ENCODE peak calls at places on chromosomes 5 and 9, in nine cellular contexts. One of them, this sample, is unnamed.

GRCh38 chr9:15965246-15965745 is 412.5 kb downstream of the CCDC171 start:
- DNase-seq in right lobe of liver: no peak
- DNase-seq in CD8-positive, alpha-beta T cell: no peak
- DNase-seq in left lung: no peak
- DNase-seq in upper lobe of left lung: no peak
- DNase-seq in tibial artery: no peak
- DNase-seq in Peyer's patch: no peak
- DNase-seq in transverse colon: no peak
- DNase-seq in kidney: no peak
- DNase-seq in this sample: no peak

GRCh38 chr9:91790912-91791311 is 159.1 kb downstream of the ROR2 start:
- DNase-seq in transverse colon: no peak
- DNase-seq in kidney: no peak
- DNase-seq in tibial artery: no peak
- DNase-seq in upper lobe of left lung: no peak
- DNase-seq in CD8-positive, alpha-beta T cell: no peak
- DNase-seq in left lung: no peak
- DNase-seq in Peyer's patch: no peak
- DNase-seq in right lobe of liver: peak; percentile 9
- DNase-seq in this sample: no peak

GRCh38 chr9:34957492-34958410 is at the start of gene PHF24:
- DNase-seq in Peyer's patch: no peak
- DNase-seq in kidney: no peak
- DNase-seq in transverse colon: no peak
- DNase-seq in CD8-positive, alpha-beta T cell: no peak
- DNase-seq in tibial artery: no peak
- DNase-seq in right lobe of liver: no peak
- DNase-seq in left lung: peak; percentile 76
- DNase-seq in upper lobe of left lung: no peak
- DNase-seq in this sample: no peak

GRCh38 chr5:139389701-139390638 is at the start of gene MZB1:
- DNase-seq in left lung: no peak
- DNase-seq in CD8-positive, alpha-beta T cell: peak; percentile 70
- DNase-seq in transverse colon: peak; percentile 77
- DNase-seq in upper lobe of left lung: no peak
- DNase-seq in right lobe of liver: no peak
- DNase-seq in tibial artery: no peak
- DNase-seq in kidney: no peak
- DNase-seq in Peyer's patch: peak; percentile 92
- DNase-seq in this sample: no peak

GRCh38 chr9:800561-800960 is 40.9 kb upstream of the DMRT1 start:
- DNase-seq in CD8-positive, alpha-beta T cell: no peak
- DNase-seq in kidney: no peak
- DNase-seq in upper lobe of left lung: no peak
- DNase-seq in right lobe of liver: no peak
- DNase-seq in tibial artery: no peak
- DNase-seq in transverse colon: no peak
- DNase-seq in left lung: no peak
- DNase-seq in Peyer's patch: no peak
- DNase-seq in this sample: no peak

GRCh38 chr9:71911061-71911907 is at the start of the genes ABHD17B and C9orf85:
- DNase-seq in CD8-positive, alpha-beta T cell: peak; percentile 95
- DNase-seq in left lung: peak; percentile 100
- DNase-seq in tibial artery: peak; percentile 99
- DNase-seq in kidney: peak; percentile 100
- DNase-seq in transverse colon: peak; percentile 99
- DNase-seq in right lobe of liver: peak; percentile 100
- DNase-seq in upper lobe of left lung: peak; percentile 100
- DNase-seq in Peyer's patch: peak; percentile 100
- DNase-seq in this sample: peak; percentile 99

GRCh38 chr5:76388791-76389512 is 14.1 kb upstream of the IQGAP2 start:
- DNase-seq in tibial artery: no peak
- DNase-seq in transverse colon: no peak
- DNase-seq in left lung: no peak
- DNase-seq in right lobe of liver: no peak
- DNase-seq in kidney: no peak
- DNase-seq in CD8-positive, alpha-beta T cell: no peak
- DNase-seq in upper lobe of left lung: no peak
- DNase-seq in Peyer's patch: no peak
- DNase-seq in this sample: no peak

GRCh38 chr5:123754903-123755302 is 242.9 kb downstream of the CSNK1G3 start:
- DNase-seq in upper lobe of left lung: no peak
- DNase-seq in Peyer's patch: no peak
- DNase-seq in kidney: no peak
- DNase-seq in tibial artery: no peak
- DNase-seq in CD8-positive, alpha-beta T cell: no peak
- DNase-seq in right lobe of liver: no peak
- DNase-seq in transverse colon: no peak
- DNase-seq in left lung: no peak
- DNase-seq in this sample: no peak

DNA sequence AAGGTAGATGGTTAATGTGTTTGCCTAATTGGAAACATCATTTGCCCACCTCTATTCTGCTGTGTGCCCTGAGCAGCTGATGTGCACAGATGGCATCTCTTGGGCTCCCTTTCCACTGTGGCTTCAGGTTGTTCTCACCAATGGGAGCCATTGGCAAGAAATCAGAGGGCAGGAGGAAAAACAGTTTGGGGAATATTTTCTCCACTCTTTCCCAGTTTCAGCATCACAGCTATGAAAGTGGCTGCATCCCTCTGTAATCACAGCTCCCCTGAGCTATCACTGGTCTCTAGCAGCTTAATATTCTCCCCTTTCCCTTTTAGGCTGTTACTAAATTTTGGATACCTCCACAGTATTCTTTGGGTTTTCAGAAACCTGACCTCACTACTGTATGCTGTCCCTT is 911.7 kb upstream of the SEMA6A start:
- DNase-seq in tibial artery: no peak
- DNase-seq in CD8-positive, alpha-beta T cell: no peak
- DNase-seq in transverse colon: no peak
- DNase-seq in left lung: no peak
- DNase-seq in right lobe of liver: no peak
- DNase-seq in Peyer's patch: no peak
- DNase-seq in upper lobe of left lung: no peak
- DNase-seq in kidney: no peak
- DNase-seq in this sample: no peak
- H3K4me1 ChIP-seq in tibial artery: no peaks in the 10 kb centered on the region
- H3K4me1 ChIP-seq in CD8-positive, alpha-beta T cell: no peaks in the 10 kb centered on the region
- H3K4me1 ChIP-seq in transverse colon: peaks cover 5% of the 10 kb centered on the region
- H3K4me1 ChIP-seq in left lung: no peaks in the 10 kb centered on the region
- H3K4me1 ChIP-seq in right lobe of liver: no peaks in the 10 kb centered on the region
- H3K4me1 ChIP-seq in Peyer's patch: no peaks in the 10 kb centered on the region
- H3K4me1 ChIP-seq in upper lobe of left lung: no peaks in the 10 kb centered on the region
- H3K4me1 ChIP-seq in kidney: no peaks in the 10 kb centered on the region
- H3K4me1 ChIP-seq in this sample: no peaks in the 10 kb centered on the region

DNA sequence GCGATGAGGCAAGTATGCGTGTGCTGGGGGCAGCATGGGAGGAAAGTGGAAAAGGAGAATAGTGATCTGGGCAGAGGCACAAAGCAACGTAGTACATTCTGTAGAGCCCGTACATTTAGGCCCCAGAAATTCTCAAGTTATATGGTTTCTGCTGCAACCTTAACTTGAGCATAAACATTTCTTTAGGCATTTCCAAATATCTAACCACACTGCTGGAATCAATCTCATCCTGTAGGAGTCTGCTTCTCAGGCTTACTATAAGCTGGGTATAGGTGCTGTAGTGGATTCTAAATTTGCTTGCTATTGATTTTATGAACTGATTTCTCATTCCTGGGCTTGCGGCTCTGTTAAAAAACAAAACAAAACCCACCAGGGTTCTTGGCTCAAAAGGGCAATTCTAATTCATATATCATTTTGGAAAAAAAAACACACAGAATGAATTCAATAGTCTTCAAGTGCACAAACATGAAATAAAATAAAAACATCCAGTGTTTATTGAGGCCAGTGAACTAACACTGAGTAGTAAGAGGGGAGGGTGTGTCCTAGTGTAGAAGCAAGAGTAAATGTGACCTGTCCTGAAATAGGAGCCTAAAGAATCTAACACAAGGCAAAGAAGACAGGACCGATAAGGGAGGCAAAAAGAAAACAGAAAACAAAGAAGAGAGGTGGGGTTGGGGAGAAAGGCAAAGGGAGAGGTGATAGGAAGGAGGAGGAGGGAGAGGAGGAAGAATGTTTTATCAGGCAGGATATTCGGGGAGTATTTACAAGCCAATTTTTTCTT is 145.5 kb upstream of the LHFPL2 start:
- DNase-seq in tibial artery: no peak
- DNase-seq in CD8-positive, alpha-beta T cell: no peak
- DNase-seq in left lung: no peak
- DNase-seq in Peyer's patch: no peak
- DNase-seq in kidney: no peak
- DNase-seq in right lobe of liver: no peak
- DNase-seq in upper lobe of left lung: no peak
- DNase-seq in transverse colon: no peak
- DNase-seq in this sample: no peak
- TF ChIP-seq CTCF in tibial artery: no peak
- TF ChIP-seq CTCF in CD8-positive, alpha-beta T cell: no peak
- TF ChIP-seq CTCF in left lung: no peak
- TF ChIP-seq CTCF in Peyer's patch: no peak
- TF ChIP-seq CTCF in kidney: no peak
- TF ChIP-seq CTCF in right lobe of liver: no peak
- TF ChIP-seq CTCF in upper lobe of left lung: no peak
- TF ChIP-seq CTCF in transverse colon: no peak
- TF ChIP-seq CTCF in this sample: no peak

GRCh38 chr5:14667770-14668169 is 3.3 kb downstream of the OTULIN start:
- DNase-seq in tibial artery: no peak
- DNase-seq in kidney: no peak
- DNase-seq in left lung: no peak
- DNase-seq in upper lobe of left lung: no peak
- DNase-seq in Peyer's patch: no peak
- DNase-seq in right lobe of liver: no peak
- DNase-seq in CD8-positive, alpha-beta T cell: no peak
- DNase-seq in transverse colon: no peak
- DNase-seq in this sample: no peak

GRCh38 chr5:14671414-14671813 is 6.9 kb downstream of the OTULIN start:
- DNase-seq in tibial artery: no peak
- DNase-seq in upper lobe of left lung: no peak
- DNase-seq in CD8-positive, alpha-beta T cell: no peak
- DNase-seq in Peyer's patch: no peak
- DNase-seq in left lung: no peak
- DNase-seq in right lobe of liver: no peak
- DNase-seq in kidney: no peak
- DNase-seq in transverse colon: no peak
- DNase-seq in this sample: no peak

GRCh38 chr5:14668247-14668646 is 3.7 kb downstream of the OTULIN start:
- DNase-seq in transverse colon: no peak
- DNase-seq in right lobe of liver: no peak
- DNase-seq in left lung: no peak
- DNase-seq in Peyer's patch: no peak
- DNase-seq in tibial artery: no peak
- DNase-seq in kidney: no peak
- DNase-seq in upper lobe of left lung: peak; percentile 41
- DNase-seq in CD8-positive, alpha-beta T cell: peak; percentile 60
- DNase-seq in this sample: no peak

GRCh38 chr5:14669975-14670374 is 5.5 kb downstream of the OTULIN start:
- DNase-seq in kidney: no peak
- DNase-seq in Peyer's patch: no peak
- DNase-seq in CD8-positive, alpha-beta T cell: no peak
- DNase-seq in upper lobe of left lung: no peak
- DNase-seq in left lung: no peak
- DNase-seq in transverse colon: no peak
- DNase-seq in tibial artery: no peak
- DNase-seq in right lobe of liver: no peak
- DNase-seq in this sample: no peak

DNA sequence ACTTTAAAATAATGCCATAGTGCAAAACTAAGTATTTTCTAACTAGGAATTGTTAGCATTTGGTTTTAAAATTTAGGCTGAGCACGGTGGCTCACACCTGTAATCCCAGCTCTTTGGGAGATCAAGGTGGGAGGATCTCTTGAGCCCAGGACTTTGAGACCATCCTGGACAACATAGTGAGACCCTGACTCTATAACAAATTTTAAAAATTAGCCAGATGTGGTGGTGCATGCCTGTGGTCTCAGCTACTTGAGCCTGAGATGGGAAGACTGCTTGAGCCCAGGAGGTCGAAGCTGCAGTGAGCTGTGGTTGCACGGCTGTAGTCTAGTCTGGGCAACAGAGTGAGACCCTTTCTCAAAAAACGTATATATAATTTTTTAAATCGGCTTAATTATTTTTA is 4.9 kb downstream of the OTULIN start:
- DNase-seq in Peyer's patch: no peak
- DNase-seq in tibial artery: no peak
- DNase-seq in left lung: no peak
- DNase-seq in kidney: no peak
- DNase-seq in upper lobe of left lung: no peak
- DNase-seq in transverse colon: no peak
- DNase-seq in CD8-positive, alpha-beta T cell: no peak
- DNase-seq in right lobe of liver: no peak
- DNase-seq in this sample: no peak
- H3K4me1 ChIP-seq in Peyer's patch: peaks cover 66% of the 10 kb centered on the region
- H3K4me1 ChIP-seq in tibial artery: no peaks in the 10 kb centered on the region
- H3K4me1 ChIP-seq in left lung: peaks cover 11% of the 10 kb centered on the region
- H3K4me1 ChIP-seq in kidney: peaks cover 19% of the 10 kb centered on the region
- H3K4me1 ChIP-seq in upper lobe of left lung: peaks cover 50% of the 10 kb centered on the region
- H3K4me1 ChIP-seq in transverse colon: peaks cover 77% of the 10 kb centered on the region
- H3K4me1 ChIP-seq in CD8-positive, alpha-beta T cell: peaks cover 77% of the 10 kb centered on the region
- H3K4me1 ChIP-seq in right lobe of liver: peaks cover 7% of the 10 kb centered on the region
- H3K4me1 ChIP-seq in this sample: peaks cover 76% of the 10 kb centered on the region

GRCh38 chr5:68226564-68227073 is 11.1 kb downstream of the PIK3R1 start:
- DNase-seq in upper lobe of left lung: no peak
- DNase-seq in CD8-positive, alpha-beta T cell: no peak
- DNase-seq in right lobe of liver: no peak
- DNase-seq in tibial artery: no peak
- DNase-seq in Peyer's patch: no peak
- DNase-seq in kidney: no peak
- DNase-seq in left lung: no peak
- DNase-seq in transverse colon: no peak
- DNase-seq in this sample: no peak

GRCh38 chr5:68227532-68228160 is 12.1 kb downstream of the PIK3R1 start:
- DNase-seq in transverse colon: no peak
- DNase-seq in tibial artery: no peak
- DNase-seq in upper lobe of left lung: no peak
- DNase-seq in left lung: no peak
- DNase-seq in right lobe of liver: no peak
- DNase-seq in CD8-positive, alpha-beta T cell: no peak
- DNase-seq in Peyer's patch: no peak
- DNase-seq in kidney: no peak
- DNase-seq in this sample: no peak

GRCh38 chr5:68225911-68226563 is 10.5 kb downstream of the PIK3R1 start:
- DNase-seq in tibial artery: no peak
- DNase-seq in right lobe of liver: peak; percentile 66
- DNase-seq in left lung: no peak
- DNase-seq in kidney: no peak
- DNase-seq in CD8-positive, alpha-beta T cell: no peak
- DNase-seq in Peyer's patch: peak; percentile 86
- DNase-seq in upper lobe of left lung: no peak
- DNase-seq in transverse colon: peak; percentile 68
- DNase-seq in this sample: no peak

GRCh38 chr5:68224561-68225187 is 9.1 kb downstream of the PIK3R1 start:
- DNase-seq in Peyer's patch: no peak
- DNase-seq in right lobe of liver: no peak
- DNase-seq in kidney: no peak
- DNase-seq in tibial artery: no peak
- DNase-seq in transverse colon: no peak
- DNase-seq in left lung: no peak
- DNase-seq in upper lobe of left lung: no peak
- DNase-seq in CD8-positive, alpha-beta T cell: no peak
- DNase-seq in this sample: no peak

DNA sequence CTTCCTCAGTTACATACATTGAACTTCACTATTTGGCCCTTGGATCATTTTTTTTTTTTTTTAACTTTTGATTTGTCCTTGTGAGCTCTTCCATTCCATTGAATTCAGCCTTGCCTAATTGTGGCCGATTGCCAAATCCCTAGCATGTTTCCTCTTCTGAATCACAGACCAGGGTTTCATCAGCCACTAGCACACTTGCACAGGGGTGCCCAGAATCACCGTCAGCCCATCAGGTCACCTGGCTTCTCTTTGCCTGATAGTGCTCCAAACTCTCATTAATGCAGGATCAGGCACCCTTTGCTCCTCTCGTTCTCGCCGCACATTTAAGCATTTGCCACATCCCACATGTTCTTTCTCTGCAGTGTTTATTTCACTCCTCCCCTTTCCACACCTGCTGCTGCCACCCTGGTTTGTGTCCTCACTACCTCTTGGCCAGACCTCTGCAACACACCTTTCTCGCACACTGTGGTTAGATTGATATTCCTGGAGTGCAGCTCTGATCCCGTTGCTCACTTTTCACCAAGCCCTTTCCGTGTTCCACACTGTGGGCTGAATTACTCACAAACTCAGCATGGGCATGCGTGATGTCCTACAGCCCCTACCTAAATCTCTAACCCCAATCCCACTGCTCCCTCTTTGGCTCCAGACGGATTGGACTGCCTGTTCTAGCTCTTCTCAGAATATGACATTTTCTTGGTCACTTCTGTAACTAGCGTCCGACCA is 9.8 kb downstream of the PIK3R1 start:
- DNase-seq in right lobe of liver: peak; percentile 88
- DNase-seq in CD8-positive, alpha-beta T cell: no peak
- DNase-seq in kidney: peak; percentile 78
- DNase-seq in upper lobe of left lung: peak; percentile 81
- DNase-seq in tibial artery: peak; percentile 77
- DNase-seq in Peyer's patch: peak; percentile 80
- DNase-seq in left lung: no peak
- DNase-seq in transverse colon: peak; percentile 69
- DNase-seq in this sample: no peak
- TF ChIP-seq CTCF in right lobe of liver: no peak
- TF ChIP-seq CTCF in CD8-positive, alpha-beta T cell: no peak
- TF ChIP-seq CTCF in kidney: no peak
- TF ChIP-seq CTCF in upper lobe of left lung: no peak
- TF ChIP-seq CTCF in tibial artery: no peak
- TF ChIP-seq CTCF in Peyer's patch: no peak
- TF ChIP-seq CTCF in left lung: no peak
- TF ChIP-seq CTCF in transverse colon: no peak
- TF ChIP-seq CTCF in this sample: no peak